ENCODE peak calls at places on chromosomes 1 and 21, in seven cellular contexts. T is tibial artery, Y is foreskin fibroblast, X is cardiac fibroblast, P is uterus, E is heart left ventricle, W is neural crest cell. Q is an unnamed sample.

GRCh38 chr1:95116666-95117206 is 419 bp upstream of the TLCD4 start:
- DNase-seq in P (peak), T (peak), W (peak), X (peak), Y (no peak), E (peak), Q (peak)

GRCh38 chr1:82893712-82894111 is 1093.0 kb downstream of the ADGRL2 start:
- DNase-seq in X (no peak), W (no peak), E (no peak), P (no peak), T (no peak), Y (no peak), Q (no peak)

GRCh38 chr21:35458406-35458805 is 409.3 kb upstream of the RUNX1 start:
- DNase-seq in E (no peak), X (no peak), Y (no peak), T (no peak), P (no peak), W (no peak), Q (no peak)

GRCh38 chr1:40161888-40162397 is 756 bp downstream of the RLF start:
- DNase-seq in W (no peak), Y (no peak), P (no peak), T (no peak), E (no peak), X (no peak), Q (no peak)

GRCh38 chr1:108595510-108595909 is 35.6 kb downstream of the EEIG2 start:
- DNase-seq in W (no peak), X (peak), T (no peak), P (no peak), E (no peak), Y (no peak), Q (no peak)

GRCh38 chr1:155514582-155515187 is 47.9 kb downstream of the ASH1L start:
- DNase-seq in E (no peak), T (no peak), X (no peak), Y (no peak), W (no peak), P (no peak), Q (no peak)

GRCh38 chr1:43329995-43330751 is 7.4 kb upstream of the MPL start:
- DNase-seq in T (peak), P (peak), X (peak), Y (peak), E (peak), W (no peak), Q (no peak)

GRCh38 chr1:246907472-246907871 is 24.3 kb downstream of the AHCTF1 start:
- DNase-seq in E (peak), Y (no peak), X (peak), T (no peak), P (no peak), W (no peak), Q (no peak)

GRCh38 chr1:171883844-171884243 is 42.5 kb downstream of the DNM3 start:
- DNase-seq in Y (no peak), P (no peak), E (no peak), W (no peak), T (no peak), X (no peak), Q (no peak)

GRCh38 chr1:169115891-169116585 is 9.5 kb downstream of the ATP1B1 start:
- DNase-seq in X (no peak), T (no peak), E (peak), Y (no peak), P (no peak), W (no peak), Q (no peak)

GRCh38 chr1:109133815-109134214 is 19.9 kb downstream of the ELAPOR1 start:
- DNase-seq in X (no peak), W (no peak), P (no peak), Y (no peak), T (no peak), E (peak), Q (no peak)

GRCh38 chr1:203580733-203581132 is 45.9 kb upstream of the ATP2B4 start:
- DNase-seq in W (no peak), Y (no peak), X (no peak), P (no peak), E (no peak), T (no peak), Q (no peak)

GRCh38 chr1:29970747-29971325 is 734.5 kb downstream of the PTPRU start:
- DNase-seq in Y (no peak), T (no peak), W (no peak), E (no peak), X (no peak), P (no peak), Q (no peak)

GRCh38 chr1:118461154-118461553 is 276.1 kb upstream of the SPAG17 start:
- DNase-seq in Y (no peak), E (no peak), X (no peak), W (no peak), T (no peak), P (no peak), Q (no peak)

GRCh38 chr1:226816585-226816984 is 53.8 kb upstream of the PSEN2 start:
- DNase-seq in Y (peak), T (no peak), P (no peak), E (no peak), X (peak), W (no peak), Q (no peak)

GRCh38 chr1:89887270-89887669 is 66.4 kb downstream of the LRRC8D start:
- DNase-seq in X (peak), P (no peak), W (no peak), E (no peak), T (no peak), Y (peak), Q (no peak)

GRCh38 chr1:179121159-179121938 is 39.5 kb downstream of the TOR3A start:
- DNase-seq in E (no peak), T (no peak), X (peak), Y (peak), P (no peak), W (peak), Q (no peak)

GRCh38 chr1:995665-996633 is 3.9 kb downstream of the HES4 start:
- DNase-seq in E (no peak), W (no peak), X (no peak), T (peak), Y (no peak), P (no peak), Q (no peak)

GRCh38 chr21:41373253-41373652 is 11.4 kb downstream of the MX2 start:
- DNase-seq in W (no peak), P (no peak), Y (no peak), T (peak), E (no peak), X (no peak), Q (no peak)

GRCh38 chr1:48049823-48050539 is 52.8 kb upstream of the TRABD2B start:
- DNase-seq in P (no peak), W (no peak), E (no peak), T (no peak), Y (no peak), X (no peak), Q (no peak)

GRCh38 chr1:179870870-179871269 is 6.7 kb downstream of the TOR1AIP2 start:
- DNase-seq in W (no peak), Y (no peak), T (no peak), E (no peak), P (no peak), X (no peak), Q (no peak)

GRCh38 chr21:15149825-15150224 is 85.0 kb upstream of the NRIP1 start:
- DNase-seq in E (no peak), X (no peak), T (no peak), P (no peak), W (no peak), Y (no peak), Q (no peak)

GRCh38 chr1:47208374-47208850 is 18.6 kb upstream of the PDZK1IP1 start:
- DNase-seq in X (no peak), T (no peak), E (no peak), W (no peak), P (no peak), Y (no peak), Q (no peak)

GRCh38 chr1:30313584-30313983 is 409.8 kb downstream of the MATN1 start:
- DNase-seq in X (no peak), P (no peak), Y (no peak), E (no peak), W (no peak), T (peak), Q (no peak)

GRCh38 chr1:246703581-246703980 is 20.6 kb upstream of the SCCPDH start:
- DNase-seq in Y (no peak), T (no peak), X (no peak), P (no peak), W (no peak), E (no peak), Q (no peak)

DNA sequence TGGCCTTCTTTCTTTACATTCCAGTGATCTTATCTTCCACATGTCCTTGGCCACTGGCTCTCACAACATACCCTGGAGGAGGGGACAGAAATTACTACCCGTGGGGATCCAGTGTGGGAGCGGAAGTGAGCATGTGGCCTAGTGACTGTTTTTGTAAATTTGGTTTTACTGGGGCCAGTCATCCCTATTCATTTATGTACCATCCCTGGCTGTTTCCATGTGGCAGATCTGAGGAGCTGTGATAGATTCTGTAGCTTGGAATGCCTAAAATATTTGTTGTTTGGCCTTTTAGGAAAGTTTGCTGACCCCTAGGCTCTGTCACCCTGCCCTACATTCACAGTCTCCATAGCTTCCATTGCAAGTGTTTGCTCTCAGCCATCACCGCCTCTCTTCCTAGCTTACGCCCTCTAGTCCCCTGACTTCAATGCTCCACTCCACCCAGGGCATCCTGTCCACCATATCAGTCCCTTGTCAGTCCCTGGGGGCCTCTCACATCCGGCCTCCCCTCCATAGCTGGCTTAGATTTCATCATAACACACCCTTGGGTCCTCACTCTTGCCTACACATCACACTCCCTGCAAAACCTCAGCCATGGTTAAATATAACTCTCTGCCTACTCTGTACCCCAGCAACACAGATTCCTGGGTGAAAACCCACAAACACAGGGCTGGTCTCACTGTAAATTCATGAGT is 25.8 kb downstream of the DHCR24 start:
- DNase-seq in P (no peak), X (peak), W (no peak), Y (no peak), T (peak), E (no peak), Q (no peak)
- TF ChIP-seq CTCF in P (no peak), X (no peak), W (no peak), Y (no peak), T (no peak), E (no peak), Q (no peak)

GRCh38 chr1:11860083-11860482 is 1.3 kb upstream of the NPPB start:
- DNase-seq in P (no peak), Y (no peak), T (no peak), E (no peak), X (no peak), W (no peak), Q (no peak)

GRCh38 chr1:11860586-11860985 is 1.8 kb upstream of the NPPB start:
- DNase-seq in X (no peak), T (no peak), Y (no peak), E (no peak), P (no peak), W (no peak), Q (no peak)

GRCh38 chr1:11858158-11858557 is 587 bp downstream of the NPPB start:
- DNase-seq in W (no peak), X (no peak), E (no peak), P (no peak), Y (no peak), T (no peak), Q (no peak)

GRCh38 chr1:11858613-11858967 is at the start of gene NPPB:
- DNase-seq in T (no peak), W (no peak), Y (no peak), X (no peak), P (no peak), E (no peak), Q (no peak)

DNA sequence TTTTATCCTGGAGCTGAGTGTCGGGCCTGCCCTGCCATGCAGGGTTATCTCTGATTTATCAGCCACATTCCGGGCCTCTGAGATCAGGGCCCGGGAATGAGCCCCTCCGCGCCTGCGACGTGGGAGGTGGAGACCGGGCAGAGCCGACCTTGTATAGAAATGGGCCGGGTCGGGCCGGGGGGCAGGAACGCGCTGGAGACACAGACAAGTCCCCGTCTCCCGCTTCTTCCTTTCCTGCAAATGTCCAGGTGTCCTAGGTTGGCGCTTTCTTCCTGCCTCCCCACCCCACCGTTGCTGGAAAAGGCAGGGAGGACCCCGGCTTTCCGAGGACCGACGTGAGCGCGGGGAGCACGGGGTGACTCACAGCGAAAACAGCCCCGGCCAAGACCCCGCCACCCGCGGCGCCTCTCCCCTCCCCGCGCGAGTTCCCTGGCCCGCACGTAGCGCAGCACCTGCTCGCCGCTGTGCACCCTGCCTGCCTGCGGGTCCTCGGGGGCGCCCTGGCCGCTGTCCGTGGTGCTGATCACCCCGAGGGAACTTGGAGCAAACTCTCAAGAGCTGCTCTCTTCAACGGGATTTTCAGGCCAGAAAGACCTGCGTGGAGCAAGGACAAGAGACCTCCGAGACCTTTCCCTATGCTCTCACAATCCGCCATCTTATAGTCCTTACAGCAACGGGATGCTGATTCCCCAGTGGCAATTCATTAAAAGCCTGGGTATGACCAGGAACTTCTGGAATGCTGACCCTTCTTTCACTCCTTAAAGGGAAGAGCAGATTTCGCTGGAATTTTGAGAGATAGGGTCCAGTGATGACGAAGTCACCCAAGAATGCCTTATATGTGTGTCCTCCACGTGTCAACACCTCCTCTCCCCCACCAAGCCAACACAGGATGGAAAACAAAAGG is 475 bp upstream of the NPPB start:
- DNase-seq in W (peak), X (peak), Y (peak), P (peak), T (no peak), E (peak), Q (no peak)
- TF ChIP-seq CTCF in W (peak), X (peak), Y (peak), P (peak), T (no peak), E (no peak), Q (no peak)

GRCh38 chr1:75058424-75058823 is 75.8 kb upstream of the LHX8 start:
- DNase-seq in Y (no peak), X (no peak), P (no peak), T (no peak), E (no peak), W (no peak), Q (no peak)

DNA sequence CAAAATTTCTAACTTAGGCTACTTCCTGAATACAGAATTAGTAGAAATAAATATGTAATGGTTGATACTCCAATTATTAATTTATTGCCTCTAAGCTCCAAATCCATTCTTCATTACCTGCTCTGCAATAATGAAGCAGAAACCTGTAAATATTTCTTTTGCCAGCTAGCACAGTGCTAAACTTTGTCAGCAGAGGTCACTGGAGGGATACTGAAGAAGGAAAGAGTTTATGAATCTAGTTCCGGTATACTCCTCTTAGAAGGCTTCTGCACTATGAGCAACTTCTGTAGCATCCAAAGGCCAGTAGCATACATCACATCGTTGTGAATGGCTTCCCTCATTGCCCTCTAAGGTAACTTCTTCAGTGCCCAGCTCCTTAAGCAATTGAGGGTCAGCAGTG is 81.0 kb upstream of the LHX8 start:
- DNase-seq in P (no peak), W (no peak), Y (no peak), X (no peak), T (no peak), E (no peak), Q (no peak)
- TF ChIP-seq CTCF in P (no peak), W (peak), Y (no peak), X (no peak), T (no peak), E (no peak), Q (peak)

GRCh38 chr1:35557611-35558373 is at the start of gene NCDN:
- DNase-seq in X (peak), E (peak), T (peak), W (peak), Y (peak), P (peak), Q (peak)
- TF ChIP-seq CTCF in X (no peak), E (no peak), T (no peak), W (no peak), Y (no peak), P (no peak), Q (no peak)